ENCODE peak calls at places on chromosomes 2 and 18, in seven cellular contexts. E is HFF-Myc, N is fibroblast of mammary gland, O is AG04449, Z is SJSA1, K is foreskin fibroblast, Q is mucosa of descending colon. B is an unnamed sample.

GRCh38 chr2:154187948-154188347 is 316.2 kb downstream of the GALNT13 start:
- DNase-seq in E (no peak), N (no peak), O (no peak), Z (no peak), K (no peak), Q (no peak), B (no peak)

GRCh38 chr2:64538764-64539433 is 14.8 kb downstream of the AFTPH start:
- DNase-seq in E (no peak), N (peak), O (no peak), Z (no peak), K (no peak), Q (no peak), B (no peak)

GRCh38 chr2:66836851-66837250 is 401.9 kb downstream of the MEIS1 start:
- DNase-seq in E (no peak), N (no peak), O (no peak), Z (no peak), K (no peak), Q (no peak), B (no peak)

GRCh38 chr2:134738150-134738865 is 19.5 kb upstream of the TMEM163 start:
- DNase-seq in E (no peak), N (no peak), O (no peak), Z (no peak), K (no peak), Q (no peak), B (no peak)

GRCh38 chr18:31819106-31819924 is 58.6 kb upstream of the SLC25A52 start:
- DNase-seq in E (peak), N (peak), O (peak), Z (peak), K (peak), Q (no peak), B (no peak)

GRCh38 chr2:79982445-79982844 is 322.1 kb downstream of the LRRTM1 start:
- DNase-seq in E (no peak), N (no peak), O (no peak), Z (no peak), K (no peak), Q (no peak), B (no peak)

GRCh38 chr18:11327656-11328055 is 178.3 kb upstream of the PIEZO2 start:
- DNase-seq in E (no peak), N (peak), O (no peak), Z (no peak), K (peak), Q (no peak), B (no peak)

GRCh38 chr2:85183481-85183880 is 50.3 kb downstream of the TCF7L1 start:
- DNase-seq in E (no peak), N (peak), O (peak), Z (no peak), K (peak), Q (no peak), B (peak)

GRCh38 chr18:37270046-37270665 is 295.4 kb downstream of the CELF4 start:
- DNase-seq in E (peak), N (peak), O (no peak), Z (peak), K (peak), Q (no peak), B (no peak)

GRCh38 chr2:17680119-17680518 is 73.5 kb downstream of the SMC6 start:
- DNase-seq in E (no peak), N (no peak), O (no peak), Z (peak), K (no peak), Q (no peak), B (no peak)

GRCh38 chr2:127355407-127356008 is 32.3 kb downstream of the MAP3K2 start:
- DNase-seq in E (no peak), N (peak), O (no peak), Z (peak), K (peak), Q (no peak), B (no peak)

GRCh38 chr2:201644001-201644400 is 698 bp upstream of the TMEM237 start:
- DNase-seq in E (no peak), N (peak), O (no peak), Z (peak), K (peak), Q (no peak), B (no peak)

GRCh38 chr18:23250893-23251656 is 115.8 kb downstream of the CABLES1 start:
- DNase-seq in E (no peak), N (peak), O (no peak), Z (no peak), K (no peak), Q (no peak), B (no peak)

GRCh38 chr2:197875736-197876135 is 71.3 kb downstream of the PLCL1 start:
- DNase-seq in E (no peak), N (no peak), O (no peak), Z (no peak), K (no peak), Q (no peak), B (no peak)

GRCh38 chr2:18804540-18804939 is 215.2 kb upstream of the NT5C1B start:
- DNase-seq in E (no peak), N (no peak), O (no peak), Z (no peak), K (no peak), Q (no peak), B (no peak)

GRCh38 chr2:110741491-110741980 is 9.2 kb downstream of the ACOXL start:
- DNase-seq in E (no peak), N (no peak), O (no peak), Z (peak), K (no peak), Q (no peak), B (no peak)

GRCh38 chr2:229921101-229921891 is 513 bp downstream of the TRIP12 start:
- DNase-seq in E (peak), N (peak), O (no peak), Z (peak), K (peak), Q (peak), B (no peak)

GRCh38 chr2:241574911-241575623 is 16.5 kb downstream of the BOK start:
- DNase-seq in E (no peak), N (no peak), O (no peak), Z (peak), K (no peak), Q (no peak), B (no peak)

GRCh38 chr2:170610615-170611014 is 104.5 kb upstream of the SP5 start:
- DNase-seq in E (no peak), N (no peak), O (no peak), Z (no peak), K (no peak), Q (no peak), B (no peak)
- H3K4me3 ChIP-seq in E (no peak), N (no peak), O (no peak), Z (no peak), K (no peak), Q (no peak), B (no peak)

DNA sequence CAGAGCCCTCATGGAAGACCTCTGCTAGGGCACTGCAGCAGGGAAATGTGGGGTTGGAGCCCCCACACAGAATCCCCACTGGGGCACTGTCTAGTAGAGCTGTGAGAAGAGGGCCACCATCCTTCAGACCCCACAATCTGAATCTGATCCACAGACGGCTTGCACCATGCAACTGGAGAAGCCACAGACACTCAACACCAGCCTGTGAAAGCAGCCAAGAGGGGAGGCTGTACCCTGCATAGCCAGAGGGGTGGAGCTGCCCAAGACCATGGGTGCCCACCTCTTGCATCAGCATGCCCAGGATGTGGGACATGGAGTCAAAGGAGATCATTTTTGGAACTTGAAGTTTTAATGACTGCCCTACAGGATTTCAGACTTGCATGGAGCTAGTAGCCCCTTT is 6.5 kb downstream of the CD226 start:
- DNase-seq in E (no peak), N (no peak), O (no peak), Z (no peak), K (no peak), Q (no peak), B (no peak)
- H3K4me3 ChIP-seq in E (no peak), N (no peak), O (no peak), Z (no peak), K (no peak), Q (no peak), B (no peak)

GRCh38 chr2:25674003-25674362 is 606 bp upstream of the DTNB start:
- DNase-seq in E (no peak), N (no peak), O (no peak), Z (no peak), K (no peak), Q (no peak), B (no peak)
- H3K4me3 ChIP-seq in E (peak), N (peak), O (peak), Z (peak), K (peak), Q (peak), B (peak)

GRCh38 chr2:112465373-112465772 is 16.6 kb upstream of the TTL start:
- DNase-seq in E (no peak), N (peak), O (no peak), Z (no peak), K (peak), Q (no peak), B (no peak)

GRCh38 chr2:112462178-112462577 is 19.8 kb upstream of the TTL start:
- DNase-seq in E (no peak), N (no peak), O (no peak), Z (no peak), K (no peak), Q (no peak), B (no peak)

GRCh38 chr2:112459372-112459771 is 22.6 kb upstream of the TTL start:
- DNase-seq in E (no peak), N (no peak), O (no peak), Z (no peak), K (no peak), Q (no peak), B (no peak)

DNA sequence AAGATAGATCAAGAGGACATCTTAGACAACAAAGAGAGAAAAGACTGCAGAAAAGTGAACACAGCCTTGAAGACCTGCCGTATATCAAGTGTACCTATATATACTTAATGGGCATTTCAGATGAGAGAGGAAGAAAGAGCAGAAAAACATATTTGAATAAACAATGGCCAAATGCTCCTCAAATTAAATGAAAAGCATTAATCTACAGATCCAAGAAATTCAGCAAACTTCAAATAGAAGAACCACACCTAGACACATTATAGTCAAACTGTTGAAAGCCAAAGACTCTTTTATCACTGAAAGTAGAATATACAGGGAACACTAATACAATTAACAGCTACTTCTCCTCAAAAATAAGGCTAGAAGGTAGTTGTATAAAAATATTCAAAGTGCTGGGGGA is 18.7 kb upstream of the TTL start:
- DNase-seq in E (no peak), N (no peak), O (no peak), Z (no peak), K (no peak), Q (no peak), B (no peak)
- H3K4me3 ChIP-seq in E (no peak), N (no peak), O (no peak), Z (no peak), K (no peak), Q (no peak), B (no peak)

DNA sequence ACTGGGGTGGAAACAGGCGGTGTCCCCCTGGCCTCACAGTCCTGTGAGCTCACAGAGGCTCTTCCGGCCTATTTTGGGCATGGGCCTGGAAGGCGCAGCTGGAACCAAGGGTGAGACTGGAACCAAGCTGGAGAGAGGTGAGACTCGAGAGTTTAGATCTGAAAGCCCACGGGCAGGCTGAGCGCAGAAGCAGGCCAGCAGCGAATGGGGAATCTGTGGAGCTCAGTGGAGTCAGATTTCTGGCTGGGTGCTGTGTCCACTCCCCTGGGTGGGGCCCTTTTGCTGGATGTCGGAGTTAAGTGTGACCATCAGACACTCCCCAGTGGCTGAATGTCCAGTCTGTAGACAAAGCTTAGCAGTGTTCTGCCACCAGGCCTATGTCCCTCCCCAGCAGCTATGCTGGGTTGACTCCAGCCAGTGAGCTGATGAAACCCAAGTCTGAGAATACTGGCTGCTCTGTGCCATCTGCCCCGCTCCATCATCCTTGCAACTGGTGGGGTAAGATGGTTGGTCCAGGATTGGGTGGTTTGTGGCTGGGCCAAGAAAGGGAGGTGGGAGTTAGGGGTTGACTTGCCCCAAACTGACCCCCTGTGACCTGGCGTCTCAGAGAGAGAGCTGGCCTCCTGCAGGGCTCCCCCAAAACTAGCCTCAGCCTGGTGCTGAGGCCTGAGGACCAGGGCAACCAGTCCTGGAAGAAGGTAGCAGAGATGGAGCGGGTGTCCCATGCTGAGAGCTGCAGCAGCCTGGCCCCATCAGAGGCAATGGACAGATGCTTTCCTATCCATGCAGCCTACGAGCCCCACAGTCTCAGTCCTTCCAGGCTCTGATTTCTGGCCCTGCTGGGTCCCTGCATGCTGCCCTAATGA is 34.4 kb downstream of the CYP26B1 start:
- DNase-seq in E (no peak), N (no peak), O (no peak), Z (no peak), K (peak), Q (no peak), B (no peak)
- H3K4me3 ChIP-seq in E (no peak), N (no peak), O (no peak), Z (no peak), K (no peak), Q (no peak), B (no peak)

DNA sequence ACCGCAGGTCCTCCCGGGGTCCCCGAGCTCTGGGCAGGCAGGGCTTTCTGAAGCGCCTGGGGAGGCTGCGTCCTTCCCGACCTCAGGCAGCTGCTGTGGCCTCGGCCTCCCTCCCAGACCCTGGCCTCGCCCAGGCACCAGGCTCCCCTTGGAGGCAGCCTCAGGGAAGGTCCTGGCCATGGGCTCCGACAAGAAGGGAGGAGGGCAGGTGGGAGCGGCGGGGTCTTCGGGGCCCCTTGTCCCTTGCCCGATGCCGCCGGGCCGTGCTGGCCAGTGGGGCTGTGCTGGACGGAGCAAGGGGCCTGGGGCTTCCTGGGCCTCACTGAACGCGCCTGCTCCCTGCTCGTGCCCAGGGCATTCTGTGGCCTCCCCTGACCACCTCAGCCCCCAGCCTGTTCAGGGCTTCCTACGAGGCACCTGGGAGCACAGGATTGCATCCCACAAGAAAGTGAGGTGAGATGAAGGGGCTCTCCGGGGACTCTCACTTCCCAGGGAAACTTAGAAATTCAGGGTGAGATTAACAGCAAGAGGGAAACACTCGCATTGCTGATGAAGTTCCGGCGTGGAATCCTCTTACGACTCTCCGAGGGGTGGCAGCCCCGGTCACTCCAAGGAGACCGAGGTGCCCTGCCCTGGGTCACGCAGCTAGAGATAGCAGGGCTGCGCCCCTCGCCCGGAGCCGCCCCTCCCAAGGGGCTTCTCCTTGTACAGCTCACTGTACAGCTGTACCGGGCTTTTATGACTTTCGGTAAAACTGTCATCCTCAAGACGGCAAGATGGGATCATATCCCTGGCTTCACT is 792 bp downstream of the MFSD2B start:
- DNase-seq in E (no peak), N (no peak), O (no peak), Z (no peak), K (no peak), Q (no peak), B (no peak)
- H3K4me3 ChIP-seq in E (peak), N (peak), O (peak), Z (peak), K (peak), Q (no peak), B (peak)

GRCh38 chr18:26568513-26568912 is 20.2 kb upstream of the KCTD1 start:
- DNase-seq in E (no peak), N (no peak), O (no peak), Z (no peak), K (no peak), Q (no peak), B (no peak)

GRCh38 chr18:26565514-26565913 is 17.2 kb upstream of the KCTD1 start:
- DNase-seq in E (no peak), N (no peak), O (no peak), Z (no peak), K (no peak), Q (no peak), B (no peak)

GRCh38 chr18:26566874-26567273 is 18.5 kb upstream of the KCTD1 start:
- DNase-seq in E (no peak), N (no peak), O (no peak), Z (no peak), K (no peak), Q (no peak), B (no peak)

GRCh38 chr18:26568926-26569700 is 20.8 kb upstream of the KCTD1 start:
- DNase-seq in E (no peak), N (no peak), O (no peak), Z (no peak), K (no peak), Q (no peak), B (no peak)
- H3K4me3 ChIP-seq in E (no peak), N (no peak), O (no peak), Z (no peak), K (no peak), Q (no peak), B (no peak)

DNA sequence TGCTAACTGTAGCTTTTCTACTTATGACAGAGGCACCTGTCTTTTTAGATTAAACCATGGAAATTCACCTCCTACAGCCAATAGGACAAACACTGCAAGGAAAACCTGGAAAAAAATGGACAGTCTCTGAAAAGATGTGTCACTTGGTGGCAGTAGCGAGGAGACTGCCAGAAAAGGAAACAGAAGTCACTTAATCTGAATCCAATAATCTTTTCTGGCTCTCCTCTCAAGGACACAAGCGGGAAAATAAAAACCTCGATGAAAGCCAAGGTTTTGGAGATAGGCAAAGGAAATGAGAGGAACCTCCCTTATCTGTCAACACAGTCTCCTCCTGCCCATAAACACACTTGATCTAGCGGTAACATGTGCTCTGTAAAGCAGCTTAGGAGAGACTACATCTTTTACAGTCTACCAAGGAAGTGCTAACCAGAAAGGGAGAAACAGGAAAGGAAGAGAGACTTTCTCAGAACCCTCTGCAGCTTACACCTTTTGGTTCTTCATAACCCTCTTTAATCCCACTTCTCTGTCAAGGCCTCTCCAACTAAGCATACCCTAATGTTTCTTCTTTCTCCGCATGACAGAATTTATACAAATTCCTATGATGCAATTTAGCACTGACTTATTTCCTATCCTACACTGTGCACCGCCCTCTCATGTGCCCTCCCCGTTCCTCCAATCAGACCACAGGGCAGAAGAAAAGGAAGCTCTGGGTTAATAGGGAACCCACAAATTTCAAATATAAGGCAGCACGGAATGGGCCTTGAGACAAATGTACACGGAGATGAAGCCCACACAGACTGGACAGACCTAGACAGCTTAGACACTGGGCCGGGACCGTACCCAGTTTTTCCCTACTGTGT is 52.8 kb downstream of the CLASP1 start:
- DNase-seq in E (peak), N (peak), O (no peak), Z (peak), K (peak), Q (no peak), B (peak)
- H3K4me3 ChIP-seq in E (peak), N (no peak), O (peak), Z (no peak), K (peak), Q (no peak), B (peak)

GRCh38 chr2:10326707-10327594 is 24.2 kb downstream of the HPCAL1 start:
- DNase-seq in E (no peak), N (no peak), O (no peak), Z (no peak), K (peak), Q (no peak), B (no peak)
- H3K4me3 ChIP-seq in E (no peak), N (no peak), O (no peak), Z (no peak), K (no peak), Q (no peak), B (no peak)

DNA sequence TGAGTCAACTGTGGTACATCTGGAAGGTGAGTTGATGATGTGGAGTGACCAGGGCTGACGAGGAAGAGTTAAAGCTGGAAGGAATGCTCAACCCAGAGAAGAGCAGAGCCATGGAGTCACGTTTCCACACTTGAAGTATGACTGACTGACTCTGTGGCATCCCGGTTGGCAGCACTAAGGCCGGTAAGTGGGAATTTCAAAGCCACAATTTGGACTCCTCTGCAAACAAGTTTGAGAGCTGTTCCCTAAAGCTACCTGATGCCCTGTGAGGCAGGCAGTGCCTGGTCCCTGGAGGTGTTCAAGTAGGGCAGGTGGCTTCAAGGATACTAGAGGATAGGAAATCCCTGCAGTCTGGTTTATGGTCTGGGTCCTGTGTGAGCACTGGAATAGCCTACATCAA is 69.3 kb upstream of the ITGB6 start:
- DNase-seq in E (no peak), N (no peak), O (no peak), Z (no peak), K (peak), Q (no peak), B (no peak)
- H3K4me3 ChIP-seq in E (peak), N (no peak), O (peak), Z (peak), K (peak), Q (no peak), B (no peak)